ENCODE peak calls at places on chromosomes 7 and 10, in four cellular contexts. N is memory B cell, Q is fibroblast of the conjunctiva, R is coronary artery. T is an unnamed sample.
A peak's percentile ranks its signal among the peaks of the same experiment; 100 is the strongest.

GRCh38 chr10:56880541-56880940 is 519.5 kb upstream of the ZWINT start:
- DNase-seq in N (no peak), Q (no peak), R (no peak), T (no peak)

GRCh38 chr7:80900583-80901576 is 18.0 kb downstream of the SEMA3C start:
- DNase-seq in N (no peak), Q (peak; percentile 79), R (no peak), T (no peak)

GRCh38 chr7:73739387-73739767 is 775 bp upstream of the ABHD11 start:
- DNase-seq in N (no peak), Q (no peak), R (no peak), T (no peak)

GRCh38 chr7:130758429-130759056 is 24.5 kb upstream of the KLF14 start:
- DNase-seq in N (peak; percentile 24), Q (peak; percentile 68), R (no peak), T (peak; percentile 4)

GRCh38 chr10:130352291-130352645 is 216.1 kb downstream of the GLRX3 start:
- DNase-seq in N (no peak), Q (no peak), R (no peak), T (no peak)

GRCh38 chr10:112490543-112490942 is 43.5 kb downstream of the VTI1A start:
- DNase-seq in N (no peak), Q (no peak), R (no peak), T (no peak)

GRCh38 chr10:50918529-50918928 is 33.1 kb upstream of the A1CF start:
- DNase-seq in N (no peak), Q (no peak), R (no peak), T (no peak)

GRCh38 chr10:131921191-131921590 is 20.4 kb downstream of the PPP2R2D start:
- DNase-seq in N (no peak), Q (no peak), R (no peak), T (no peak)

GRCh38 chr10:129853236-129853946 is 110.7 kb downstream of the EBF3 start:
- DNase-seq in N (no peak), Q (no peak), R (peak; percentile 11), T (no peak)

GRCh38 chr7:107938448-107939250 is 47.7 kb downstream of the DLD start:
- DNase-seq in N (no peak), Q (no peak), R (no peak), T (no peak)

GRCh38 chr7:93011351-93012294 is 106.2 kb downstream of the SAMD9 start:
- DNase-seq in N (no peak), Q (peak; percentile 87), R (no peak), T (peak; percentile 52)

GRCh38 chr7:46134385-46134784 is 213.3 kb upstream of the IGFBP3 start:
- DNase-seq in N (no peak), Q (no peak), R (no peak), T (no peak)